ENCODE peak calls at places on chromosomes 4 and X, in nine cellular contexts. Q is hepatocyte, K is A673, N is MM.1S, F is HCT116, D is body of pancreas, V is astrocyte, W is ovary, E is IMR-90. L is an unnamed sample.
A peak's percentile ranks its signal among the peaks of the same experiment; 100 is the strongest.

GRCh38 chr4:173794662-173795061 is 264.6 kb upstream of the HAND2 start:
- DNase-seq in Q (no peak), K (peak; percentile 79), N (no peak), F (no peak), D (no peak), V (peak; percentile 30), W (no peak), E (peak; percentile 85), L (no peak)

GRCh38 chr4:42646013-42646784 is 10.7 kb downstream of the ATP8A1 start:
- DNase-seq in Q (no peak), K (no peak), N (peak; percentile 37), F (no peak), D (no peak), V (no peak), W (no peak), E (no peak), L (no peak)

GRCh38 chr4:23369331-23369730 is 520.5 kb downstream of the PPARGC1A start:
- DNase-seq in Q (no peak), K (no peak), N (no peak), F (no peak), D (no peak), V (no peak), W (no peak), E (no peak), L (no peak)

GRCh38 chrX:120264315-120264714 is 13.7 kb downstream of the ZBTB33 start:
- DNase-seq in Q (no peak), K (no peak), N (no peak), F (no peak), D (no peak), V (no peak), W (no peak), E (no peak), L (no peak)

GRCh38 chr4:88001871-88002270 is 5.6 kb upstream of the PKD2 start:
- DNase-seq in Q (no peak), K (no peak), N (no peak), F (no peak), D (no peak), V (no peak), W (no peak), E (no peak), L (no peak)

GRCh38 chr4:84792366-84793301 is 173.9 kb downstream of the WDFY3 start:
- DNase-seq in Q (no peak), K (peak; percentile 63), N (no peak), F (no peak), D (no peak), V (no peak), W (no peak), E (peak; percentile 45), L (no peak)

GRCh38 chr4:10083861-10084641 is 32.5 kb downstream of the WDR1 start:
- DNase-seq in Q (no peak), K (no peak), N (no peak), F (no peak), D (peak; percentile 8), V (no peak), W (peak; percentile 22), E (no peak), L (no peak)

GRCh38 chr4:94889523-94889922 is 131.8 kb downstream of the BMPR1B start:
- DNase-seq in Q (no peak), K (no peak), N (no peak), F (no peak), D (no peak), V (no peak), W (no peak), E (no peak), L (no peak)

GRCh38 chrX:13087322-13088154 is 43.1 kb upstream of the FAM9C start:
- DNase-seq in Q (no peak), K (peak; percentile 34), N (peak; percentile 86), F (no peak), D (no peak), V (peak; percentile 75), W (no peak), E (peak; percentile 70), L (peak; percentile 82)

GRCh38 chr4:48483006-48483776 is at the start of gene SLC10A4:
- DNase-seq in Q (peak; percentile 39), K (peak; percentile 52), N (no peak), F (no peak), D (no peak), V (no peak), W (no peak), E (no peak), L (no peak)

GRCh38 chrX:150348365-150348764 is 14.8 kb upstream of the MAMLD1 start:
- DNase-seq in Q (peak; percentile 51), K (no peak), N (peak; percentile 62), F (no peak), D (no peak), V (no peak), W (no peak), E (no peak), L (no peak)

GRCh38 chrX:47166126-47166525 is 21.1 kb downstream of the RBM10 start:
- DNase-seq in Q (peak; percentile 2), K (no peak), N (no peak), F (no peak), D (no peak), V (no peak), W (no peak), E (peak; percentile 32), L (no peak)

GRCh38 chr4:172152284-172152683 is 339.1 kb downstream of the GALNTL6 start:
- DNase-seq in Q (no peak), K (no peak), N (no peak), F (no peak), D (no peak), V (no peak), W (no peak), E (no peak), L (no peak)

GRCh38 chr4:11467931-11468330 is 39.2 kb upstream of the HS3ST1 start:
- DNase-seq in Q (no peak), K (no peak), N (no peak), F (no peak), D (no peak), V (no peak), W (no peak), E (no peak), L (no peak)

GRCh38 chrX:116694046-116694445 is 231.3 kb upstream of the CT83 start:
- DNase-seq in Q (no peak), K (no peak), N (no peak), F (no peak), D (no peak), V (no peak), W (no peak), E (no peak), L (no peak)

GRCh38 chrX:136880003-136880451 is 498 bp downstream of the RBMX start:
- DNase-seq in Q (no peak), K (no peak), N (peak; percentile 20), F (no peak), D (peak; percentile 24), V (no peak), W (peak; percentile 51), E (no peak), L (peak; percentile 27)

GRCh38 chrX:47214435-47215077 is 3.9 kb upstream of the CDK16 start:
- DNase-seq in Q (no peak), K (no peak), N (no peak), F (no peak), D (no peak), V (no peak), W (no peak), E (no peak), L (no peak)

GRCh38 chr4:146340798-146341197 is 126.5 kb downstream of the REELD1 start:
- DNase-seq in Q (no peak), K (peak; percentile 63), N (peak; percentile 37), F (no peak), D (no peak), V (peak; percentile 23), W (no peak), E (peak; percentile 54), L (no peak)

GRCh38 chrX:73213734-73214133 is 917 bp downstream of the NAP1L2 start:
- DNase-seq in Q (no peak), K (no peak), N (no peak), F (no peak), D (no peak), V (no peak), W (no peak), E (no peak), L (no peak)
- H3K27ac ChIP-seq in Q (no peak overlapping the region), K (no peak overlapping the region), N (peak overlapping the region; percentile 84), F (no peak overlapping the region), D (no peak overlapping the region), V (no peak overlapping the region), W (peak overlapping the region; percentile 54), E (no peak overlapping the region), L (peak overlapping the region; percentile 72)

DNA sequence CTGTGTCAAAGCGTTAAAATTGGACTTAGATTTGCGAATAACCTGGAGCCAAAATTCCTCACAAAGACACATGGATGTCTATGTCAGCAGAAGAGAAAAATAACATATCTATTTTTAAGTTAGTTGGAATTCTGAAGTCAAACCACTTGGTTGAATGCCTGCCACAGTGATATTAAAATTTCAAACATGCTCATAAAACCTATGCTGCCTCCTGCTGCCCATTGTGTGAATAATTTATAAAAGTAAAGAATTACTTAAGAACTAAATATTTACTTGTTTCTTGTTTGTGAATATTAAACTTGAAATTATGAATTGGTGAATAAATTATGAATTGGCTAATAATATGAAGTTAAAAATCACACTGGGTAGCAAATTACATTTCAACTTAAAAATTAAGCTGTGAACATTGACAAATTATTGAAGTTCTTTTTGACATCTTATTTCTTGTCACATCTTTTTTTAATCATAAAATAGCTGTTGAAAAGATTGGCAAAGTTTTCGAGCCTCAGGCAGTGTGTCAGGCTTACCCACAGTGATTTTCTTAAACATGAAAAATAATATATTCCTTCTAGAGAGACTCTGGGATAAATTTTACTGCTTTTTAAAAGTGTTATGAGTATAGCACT is 35.4 kb downstream of the FABP2 start:
- DNase-seq in Q (peak; percentile 64), K (peak; percentile 73), N (peak; percentile 62), F (peak; percentile 47), D (no peak), V (peak; percentile 66), W (no peak), E (peak; percentile 83), L (no peak)
- H3K4me1 ChIP-seq in Q (peaks cover 10% of the 10 kb centered on the region), K (peaks cover 12% of the 10 kb centered on the region), N (peaks cover 7% of the 10 kb centered on the region), F (no peaks in the 10 kb centered on the region), D (peaks cover 27% of the 10 kb centered on the region), V (no peaks in the 10 kb centered on the region), W (no peaks in the 10 kb centered on the region), E (no peaks in the 10 kb centered on the region), L (peaks cover 9% of the 10 kb centered on the region)

DNA sequence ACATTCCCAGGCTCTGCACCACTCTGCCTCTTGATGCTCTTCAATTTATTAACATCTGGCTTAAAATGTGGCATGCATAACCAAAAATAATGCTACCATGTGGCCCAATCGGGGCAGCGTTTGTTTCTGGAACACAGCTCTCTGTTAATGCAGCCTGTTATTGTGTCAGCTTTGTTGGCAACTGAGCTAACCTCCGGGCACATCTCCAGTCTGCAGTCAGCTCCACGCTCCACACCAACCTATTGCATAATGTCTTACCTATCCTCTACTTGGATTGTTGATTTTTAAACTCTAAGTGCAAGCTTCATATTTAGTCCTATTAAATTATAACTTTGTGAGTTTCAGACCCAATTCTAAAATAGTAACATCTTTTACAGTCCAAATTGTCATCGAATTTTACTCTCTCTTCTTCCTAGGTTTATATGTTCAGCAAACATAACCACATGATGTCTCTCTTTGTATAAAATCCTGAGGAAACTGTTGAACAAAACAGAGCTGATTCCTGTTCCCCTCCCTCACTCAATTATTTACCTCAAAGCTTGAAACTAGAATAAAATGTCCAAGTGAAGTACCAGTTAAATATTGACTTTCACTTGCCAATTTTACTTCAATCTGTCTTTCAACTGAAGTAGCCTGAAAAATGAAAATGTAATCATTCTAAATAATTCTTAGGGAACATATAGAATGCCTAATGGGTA is 92.2 kb upstream of the RAPGEF2 start:
- DNase-seq in Q (peak; percentile 38), K (no peak), N (no peak), F (no peak), D (peak; percentile 85), V (peak; percentile 74), W (peak; percentile 74), E (peak; percentile 67), L (no peak)
- H3K27ac ChIP-seq in Q (peak overlapping the region; percentile 23), K (no peak overlapping the region), N (no peak overlapping the region), F (no peak overlapping the region), D (no peak overlapping the region), V (no peak overlapping the region), W (no peak overlapping the region), E (no peak overlapping the region), L (no peak overlapping the region)

GRCh38 chr4:1246111-1246881 is 2.6 kb downstream of the CTBP1 start:
- DNase-seq in Q (peak; percentile 55), K (no peak), N (no peak), F (no peak), D (peak; percentile 83), V (no peak), W (peak; percentile 42), E (no peak), L (no peak)
- H3K4me1 ChIP-seq in Q (peaks cover 34% of the 10 kb centered on the region), K (peaks cover 8% of the 10 kb centered on the region), N (peaks cover 11% of the 10 kb centered on the region), F (peaks cover 16% of the 10 kb centered on the region), D (peaks cover 78% of the 10 kb centered on the region), V (peaks cover 23% of the 10 kb centered on the region), W (peaks cover 45% of the 10 kb centered on the region), E (peaks cover 19% of the 10 kb centered on the region), L (peaks cover 57% of the 10 kb centered on the region)